ENCODE peak calls at places on chromosome 1, in four cellular contexts. Y, N, K and P are unnamed samples.

GRCh38 chr1:156897078-156897825 is 3.7 kb downstream of the PEAR1 start:
- DNase-seq in N (no peak), K (no peak), Y (no peak), P (no peak)

GRCh38 chr1:212557739-212558664 is 50.6 kb upstream of the ATF3 start:
- DNase-seq in Y (peak; percentile 82), K (no peak), N (no peak), P (peak; percentile 60)

GRCh38 chr1:25926731-25927496 is 20.7 kb upstream of the STMN1 start:
- DNase-seq in N (no peak), Y (no peak), K (no peak), P (peak; percentile 25)

GRCh38 chr1:216210081-216210480 is 213.2 kb downstream of the USH2A start:
- DNase-seq in N (no peak), K (no peak), Y (no peak), P (no peak)

GRCh38 chr1:112461200-112461871 is 47.4 kb upstream of the WNT2B start:
- DNase-seq in N (no peak), K (no peak), Y (peak; percentile 26), P (no peak)

GRCh38 chr1:89125571-89126233 is at the start of gene GBP2:
- DNase-seq in K (peak; percentile 30), N (peak; percentile 66), Y (peak; percentile 19), P (no peak)

GRCh38 chr1:42852608-42852980 is 6.2 kb downstream of the ZNF691 start:
- DNase-seq in N (no peak), Y (no peak), K (no peak), P (no peak)

GRCh38 chr1:15431571-15431948 is 6.7 kb upstream of the CTRC start:
- DNase-seq in K (no peak), N (no peak), Y (no peak), P (no peak)

GRCh38 chr1:2981981-2982614 is 39.2 kb upstream of the ACTRT2 start:
- DNase-seq in Y (no peak), K (no peak), N (no peak), P (no peak)

GRCh38 chr1:11787804-11788436 is 17.8 kb downstream of the MTHFR start:
- DNase-seq in K (no peak), Y (no peak), N (no peak), P (no peak)
- TF ChIP-seq CREM in K (no peak), Y (no peak), N (no peak), P (no peak)

DNA sequence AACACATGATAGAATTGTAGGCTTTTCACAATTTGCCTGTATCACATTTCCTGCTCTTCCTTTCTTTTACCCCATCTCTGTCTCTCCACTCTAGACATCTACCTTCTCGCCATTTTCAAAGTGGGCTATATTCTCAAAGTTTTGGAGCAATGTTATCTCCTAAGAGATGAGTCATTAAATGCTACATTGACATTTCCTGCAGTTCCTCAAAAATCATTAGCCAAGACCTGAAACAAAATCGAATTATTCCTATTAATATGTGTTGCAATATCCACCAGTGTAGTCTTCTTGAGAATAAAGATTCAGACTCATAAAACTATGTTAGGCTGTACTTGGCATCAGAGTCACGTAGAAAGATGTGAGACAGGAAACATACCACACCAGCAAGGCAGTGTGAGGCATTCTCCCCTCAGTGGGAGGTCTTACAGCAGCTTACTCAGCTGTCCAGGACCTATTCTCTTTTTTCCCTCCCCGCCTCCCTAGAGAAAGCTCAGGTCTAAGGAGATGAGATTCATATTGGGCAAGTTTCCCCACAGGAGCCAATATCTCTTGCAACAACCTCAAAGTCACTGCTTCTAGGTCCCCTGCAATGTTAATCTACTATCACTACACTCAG is 38.8 kb downstream of the FRRS1 start:
- DNase-seq in K (no peak), Y (no peak), N (no peak), P (no peak)
- TF ChIP-seq CREM in K (no peak), Y (no peak), N (no peak), P (no peak)

GRCh38 chr1:107674486-107674885 is 290.5 kb downstream of the VAV3 start:
- DNase-seq in N (no peak), K (no peak), Y (no peak), P (no peak)

GRCh38 chr1:107666493-107666892 is 298.5 kb downstream of the VAV3 start:
- DNase-seq in N (no peak), Y (no peak), K (no peak), P (no peak)

GRCh38 chr1:107669996-107670395 is 295.0 kb downstream of the VAV3 start:
- DNase-seq in Y (no peak), K (no peak), N (no peak), P (no peak)

GRCh38 chr1:107668762-107669161 is 296.2 kb downstream of the VAV3 start:
- DNase-seq in K (no peak), Y (no peak), N (no peak), P (no peak)

GRCh38 chr1:107670397-107670796 is 294.6 kb downstream of the VAV3 start:
- DNase-seq in Y (no peak), N (no peak), K (no peak), P (no peak)
- TF ChIP-seq CREM in Y (no peak), N (no peak), K (no peak), P (no peak)

GRCh38 chr1:110286564-110286963 is 52.6 kb upstream of the RBM15 start:
- DNase-seq in Y (no peak), N (no peak), K (peak; percentile 13), P (no peak)

GRCh38 chr1:110283677-110284076 is 55.5 kb upstream of the RBM15 start:
- DNase-seq in Y (no peak), K (no peak), N (no peak), P (no peak)

GRCh38 chr1:110282395-110282794 is 56.8 kb upstream of the RBM15 start:
- DNase-seq in K (no peak), N (no peak), Y (no peak), P (no peak)

GRCh38 chr1:110288111-110288510 is 51.1 kb upstream of the RBM15 start:
- DNase-seq in K (no peak), Y (no peak), N (no peak), P (no peak)

DNA sequence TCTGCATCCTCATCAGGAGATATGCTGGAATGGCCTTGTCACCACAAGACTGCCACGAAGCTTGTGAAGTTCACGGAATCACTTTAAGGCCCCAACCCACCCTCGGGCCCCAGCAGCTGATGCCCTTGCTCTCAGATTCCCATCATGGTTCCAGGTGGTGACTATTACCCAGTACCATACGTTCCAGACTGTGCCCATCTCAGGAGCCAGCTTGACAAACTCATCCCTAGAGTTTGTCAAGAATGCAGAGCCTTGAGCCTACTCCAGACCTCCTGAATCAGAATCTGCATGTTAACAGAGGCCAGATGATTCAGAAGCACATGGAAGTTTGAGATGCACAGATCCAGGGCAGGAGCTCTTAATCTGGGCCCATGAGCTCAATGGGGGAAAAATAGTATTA is 53.9 kb upstream of the RBM15 start:
- DNase-seq in K (no peak), N (no peak), Y (no peak), P (no peak)
- TF ChIP-seq CREM in K (no peak), N (no peak), Y (no peak), P (no peak)

DNA sequence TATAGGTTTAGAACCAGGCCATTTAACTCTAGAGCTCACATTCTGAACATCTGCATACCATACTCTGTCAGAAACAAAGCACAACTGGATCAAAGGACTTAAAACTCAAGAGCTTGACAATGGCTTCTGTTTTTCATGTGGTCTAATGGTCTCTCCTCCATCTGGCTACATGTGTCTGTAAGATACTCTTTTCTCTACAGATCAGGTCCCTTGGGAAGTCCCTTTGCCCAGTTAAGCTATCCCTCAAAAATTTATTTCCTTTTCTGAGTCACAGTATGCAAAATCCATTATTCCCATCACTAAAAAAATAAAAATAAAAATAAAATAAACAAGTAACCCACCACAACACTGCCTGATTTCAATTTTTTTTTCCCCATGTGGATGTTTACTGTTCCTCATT is 357.0 kb upstream of the PRMT6 start:
- DNase-seq in K (no peak), N (no peak), Y (no peak), P (no peak)
- TF ChIP-seq CREM in K (no peak), N (no peak), Y (no peak), P (no peak)

DNA sequence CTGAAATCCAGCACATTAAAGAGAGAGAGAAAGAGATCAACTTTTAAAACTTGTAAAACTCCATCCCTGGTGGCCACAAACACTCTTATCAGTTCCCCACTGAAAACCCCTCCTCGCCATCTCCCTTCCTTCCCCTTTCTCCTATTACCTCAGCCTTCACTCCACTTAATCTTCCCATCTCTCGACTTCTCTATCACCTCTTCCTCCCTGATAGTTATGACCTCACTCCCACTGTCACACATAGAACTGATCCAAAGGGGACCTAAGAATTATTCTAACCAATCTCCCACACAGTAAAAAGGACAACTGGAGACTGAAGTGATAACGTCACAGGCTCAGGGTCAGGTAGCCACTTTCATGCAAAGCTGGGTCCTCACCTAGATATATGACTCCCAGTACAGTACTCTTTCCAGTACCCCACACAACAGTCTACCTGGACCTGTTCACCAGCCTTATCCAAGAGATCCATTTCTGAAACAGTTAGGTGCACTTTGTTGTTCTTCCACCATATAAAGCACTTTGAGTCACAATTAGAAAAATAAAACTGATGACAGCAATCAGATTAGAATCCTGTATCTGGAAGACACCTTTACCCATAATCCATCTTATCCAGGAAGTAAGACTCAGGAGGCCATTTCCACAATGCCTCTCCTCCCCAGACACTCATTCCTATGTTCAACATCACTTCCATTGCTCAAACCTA is 324.8 kb downstream of the SMYD3 start:
- DNase-seq in K (no peak), Y (peak; percentile 69), N (no peak), P (no peak)
- TF ChIP-seq CREM in K (no peak), Y (peak; percentile 82), N (no peak), P (no peak)

GRCh38 chr1:96414598-96414997 is 307.0 kb upstream of the PTBP2 start:
- DNase-seq in K (no peak), N (no peak), Y (no peak), P (no peak)
- TF ChIP-seq CREM in K (no peak), N (no peak), Y (no peak), P (no peak)